ENCODE peak calls at places on chromosome 5, in nine cellular contexts. N is T-helper 2 cell; R is erythroblast; M is activated T-helper 1 cell treated with Interleukin-2 at 50 U/mL for 16 hours; P is LoVo; V is fibroblast of pulmonary artery; U is activated CD4-positive, alpha-beta T cell treated with anti-CD3 and anti-CD28 coated beads, Interleukin-2, amount 50 U/mL, for 48 hours; W is T follicular helper cell; J is CD8-positive, alpha-beta T cell. G is an unnamed sample.

GRCh38 chr5:176740702-176741565 is 69.4 kb upstream of the UNC5A start:
- DNase-seq in P (no peak), J (no peak), R (no peak), V (no peak), U (no peak), N (no peak), M (no peak), W (no peak), G (no peak)

GRCh38 chr5:36640949-36641348 is 34.5 kb downstream of the SLC1A3 start:
- DNase-seq in J (no peak), N (no peak), R (peak), U (no peak), V (peak), P (no peak), W (no peak), M (no peak), G (no peak)

GRCh38 chr5:38921174-38921573 is 75.4 kb downstream of the OSMR start:
- DNase-seq in W (no peak), R (no peak), U (no peak), P (no peak), M (no peak), N (no peak), V (no peak), J (no peak), G (no peak)

GRCh38 chr5:42951169-42951846 is 88.8 kb downstream of the ANXA2R start:
- DNase-seq in M (peak), W (peak), N (peak), P (no peak), V (peak), J (peak), U (peak), R (peak), G (peak)

GRCh38 chr5:26009742-26010141 is 1028.6 kb downstream of the CDH9 start:
- DNase-seq in U (no peak), J (no peak), W (no peak), M (no peak), N (no peak), R (no peak), P (no peak), V (no peak), G (no peak)

GRCh38 chr5:65364907-65365306 is 116.8 kb downstream of the ADAMTS6 start:
- DNase-seq in R (peak), M (no peak), N (no peak), J (no peak), V (peak), W (no peak), U (no peak), P (no peak), G (no peak)

GRCh38 chr5:178796165-178796945 is 63.4 kb upstream of the ZNF354B start:
- DNase-seq in R (no peak), J (no peak), M (no peak), W (no peak), N (no peak), U (no peak), V (no peak), P (no peak), G (no peak)

GRCh38 chr5:78515665-78516064 is 132.9 kb downstream of the LHFPL2 start:
- DNase-seq in V (no peak), R (no peak), N (no peak), P (no peak), W (no peak), M (no peak), U (no peak), J (no peak), G (no peak)

GRCh38 chr5:173298213-173298933 is 29.8 kb downstream of the STC2 start:
- DNase-seq in J (no peak), V (no peak), N (no peak), M (no peak), W (no peak), P (no peak), R (no peak), U (no peak), G (no peak)

GRCh38 chr5:111697881-111698757 is 58.9 kb downstream of the NREP start:
- DNase-seq in W (no peak), N (no peak), U (no peak), V (peak), P (no peak), M (no peak), R (no peak), J (no peak), G (no peak)

GRCh38 chr5:61256474-61256873 is 75.6 kb upstream of the ZSWIM6 start:
- DNase-seq in J (no peak), V (peak), U (no peak), R (no peak), W (no peak), M (no peak), P (peak), N (no peak), G (no peak)

GRCh38 chr5:37437716-37438115 is 58.6 kb downstream of the WDR70 start:
- DNase-seq in M (no peak), W (no peak), N (no peak), P (no peak), J (no peak), R (no peak), V (peak), U (no peak), G (no peak)

G was measured in activated CD4-positive, alpha-beta memory T cell treated with anti-CD3 and anti-CD28 coated beads, Interleukin-2, amount 10 ng/mL, durations not matched to agents 7 days and 5 days.